ENCODE peak calls at places on chromosomes 5 and 9, in ten cellular contexts. F is body of pancreas; P is amygdala; X is GM23338; D is H7; R is left cardiac atrium; I is frontal cortex; B is mucosa of gallbladder; S is endothelial cell; A is activated naive CD4-positive, alpha-beta T cell treated with Interleukin-2 at 50 U/mL for 16 hours. G is an unnamed sample.
A peak's percentile ranks its signal among the peaks of the same experiment; 100 is the strongest.

GRCh38 chr5:54186108-54186507 is 124.3 kb downstream of the ARL15 start:
- DNase-seq in F (no peak), P (no peak), X (no peak), D (no peak), R (no peak), I (no peak), B (no peak), S (no peak), A (no peak), G (no peak)

GRCh38 chr5:57666582-57666981 is 184.0 kb upstream of the ACTBL2 start:
- DNase-seq in F (no peak), P (no peak), X (no peak), D (no peak), R (no peak), I (no peak), B (no peak), S (no peak), A (no peak), G (no peak)

GRCh38 chr5:172565455-172565854 is 75.6 kb upstream of the NEURL1B start:
- DNase-seq in F (no peak), P (no peak), X (no peak), D (no peak), R (no peak), I (no peak), B (no peak), S (no peak), A (no peak), G (no peak)

GRCh38 chr5:110159202-110159601 is 469.5 kb downstream of the MAN2A1 start:
- DNase-seq in F (no peak), P (no peak), X (no peak), D (no peak), R (no peak), I (no peak), B (no peak), S (no peak), A (no peak), G (no peak)

GRCh38 chr5:136084698-136085097 is 47.9 kb upstream of the SMAD5 start:
- DNase-seq in F (peak; percentile 77), P (no peak), X (no peak), D (no peak), R (peak; percentile 68), I (no peak), B (peak; percentile 45), S (no peak), A (no peak), G (no peak)

GRCh38 chr5:162852145-162852544 is 585.2 kb upstream of the CCNG1 start:
- DNase-seq in F (no peak), P (no peak), X (peak; percentile 2), D (no peak), R (no peak), I (no peak), B (no peak), S (no peak), A (no peak), G (no peak)

GRCh38 chr5:88674262-88675158 is 208.5 kb downstream of the MEF2C start:
- DNase-seq in F (no peak), P (no peak), X (peak; percentile 77), D (peak; percentile 86), R (no peak), I (peak; percentile 72), B (no peak), S (peak; percentile 54), A (no peak), G (peak; percentile 66)

GRCh38 chr5:132679166-132679565 is 5.4 kb downstream of the IL4 start:
- DNase-seq in F (no peak), P (no peak), X (no peak), D (no peak), R (no peak), I (no peak), B (no peak), S (no peak), A (no peak), G (no peak)

GRCh38 chr5:67886761-67887160 is 328.8 kb upstream of the PIK3R1 start:
- DNase-seq in F (no peak), P (no peak), X (no peak), D (no peak), R (no peak), I (no peak), B (no peak), S (no peak), A (no peak), G (no peak)

GRCh38 chr9:74125916-74126315 is 371.2 kb upstream of the RORB start:
- DNase-seq in F (no peak), P (no peak), X (no peak), D (no peak), R (no peak), I (no peak), B (no peak), S (no peak), A (no peak), G (no peak)

GRCh38 chr5:135885031-135885430 is 10.6 kb downstream of the IL9 start:
- DNase-seq in F (no peak), P (no peak), X (no peak), D (no peak), R (no peak), I (no peak), B (no peak), S (no peak), A (no peak), G (no peak)

GRCh38 chr9:136572003-136572595 is 26.3 kb upstream of the NOTCH1 start:
- DNase-seq in F (no peak), P (no peak), X (peak; percentile 97), D (peak; percentile 98), R (peak; percentile 73), I (no peak), B (no peak), S (peak; percentile 57), A (no peak), G (no peak)

GRCh38 chr5:96151891-96152290 is 190.2 kb upstream of the ELL2 start:
- DNase-seq in F (no peak), P (no peak), X (no peak), D (no peak), R (no peak), I (no peak), B (peak; percentile 14), S (no peak), A (no peak), G (no peak)

GRCh38 chr5:112086740-112087139 is 329.7 kb upstream of the NREP start:
- DNase-seq in F (no peak), P (no peak), X (no peak), D (no peak), R (no peak), I (no peak), B (no peak), S (no peak), A (no peak), G (no peak)

GRCh38 chr5:17169507-17169906 is 47.9 kb upstream of the BASP1 start:
- DNase-seq in F (no peak), P (no peak), X (no peak), D (no peak), R (no peak), I (no peak), B (no peak), S (no peak), A (no peak), G (no peak)

GRCh38 chr9:81462759-81463158 is 226.6 kb downstream of the TLE1 start:
- DNase-seq in F (no peak), P (no peak), X (no peak), D (no peak), R (no peak), I (no peak), B (no peak), S (no peak), A (no peak), G (no peak)

GRCh38 chr5:108836492-108836891 is 88.8 kb downstream of the FER start:
- DNase-seq in F (no peak), P (no peak), X (no peak), D (no peak), R (no peak), I (no peak), B (no peak), S (no peak), A (no peak), G (no peak)

GRCh38 chr9:133351908-133352634 is 4.1 kb downstream of the RPL7A start:
- DNase-seq in F (peak; percentile 44), P (no peak), X (peak; percentile 91), D (peak; percentile 85), R (peak; percentile 56), I (no peak), B (peak; percentile 39), S (peak; percentile 56), A (peak; percentile 45), G (peak; percentile 52)

GRCh38 chr5:3891118-3891517 is 295.5 kb downstream of the IRX1 start:
- DNase-seq in F (no peak), P (no peak), X (peak; percentile 37), D (no peak), R (no peak), I (no peak), B (no peak), S (no peak), A (no peak), G (no peak)

GRCh38 chr5:124343451-124343867 is 403.0 kb downstream of the ZNF608 start:
- DNase-seq in F (no peak), P (no peak), X (no peak), D (no peak), R (no peak), I (no peak), B (no peak), S (no peak), A (no peak), G (no peak)

GRCh38 chr5:33832904-33833575 is 58.8 kb downstream of the ADAMTS12 start:
- DNase-seq in F (no peak), P (no peak), X (peak; percentile 59), D (no peak), R (no peak), I (no peak), B (no peak), S (no peak), A (no peak), G (no peak)

GRCh38 chr5:71589903-71590302 is 2.8 kb downstream of the MCCC2 start:
- DNase-seq in F (no peak), P (no peak), X (no peak), D (no peak), R (no peak), I (no peak), B (no peak), S (no peak), A (no peak), G (no peak)

GRCh38 chr5:73299665-73300435 is 126.9 kb downstream of the TMEM174 start:
- DNase-seq in F (no peak), P (no peak), X (peak; percentile 58), D (peak; percentile 82), R (no peak), I (peak; percentile 33), B (no peak), S (no peak), A (no peak), G (no peak)

GRCh38 chr9:134622896-134623407 is 18.7 kb upstream of the COL5A1 start:
- DNase-seq in F (peak; percentile 2), P (no peak), X (no peak), D (no peak), R (peak; percentile 12), I (no peak), B (no peak), S (no peak), A (no peak), G (no peak)

GRCh38 chr9:70979971-70980370 is 141.4 kb downstream of the TRPM3 start:
- DNase-seq in F (no peak), P (no peak), X (no peak), D (no peak), R (no peak), I (no peak), B (no peak), S (no peak), A (no peak), G (no peak)

GRCh38 chr9:88930716-88931115 is 60.6 kb upstream of the S1PR3 start:
- DNase-seq in F (no peak), P (no peak), X (no peak), D (no peak), R (no peak), I (no peak), B (no peak), S (no peak), A (no peak), G (no peak)

GRCh38 chr9:504921-505821 is 290.5 kb downstream of the DOCK8 start:
- DNase-seq in F (peak; percentile 48), P (peak; percentile 29), X (peak; percentile 60), D (peak; percentile 81), R (peak; percentile 42), I (peak; percentile 58), B (peak; percentile 13), S (peak; percentile 46), A (peak; percentile 6), G (peak; percentile 46)

GRCh38 chr9:35869621-35870216 is 482 bp downstream of the OR13J1 start:
- DNase-seq in F (no peak), P (no peak), X (no peak), D (no peak), R (no peak), I (no peak), B (no peak), S (no peak), A (no peak), G (no peak)

G was measured in mucosa of descending colon.